ENCODE peak calls at places on chromosomes 7 and 10, in four cellular contexts. U, A, S and V are unnamed samples.

GRCh38 chr10:69742928-69743602 is 58.6 kb upstream of the COL13A1 start:
- DNase-seq in A (peak), U (no peak), S (no peak), V (no peak)

GRCh38 chr10:114584419-114584818 is 73.7 kb downstream of the ABLIM1 start:
- DNase-seq in S (no peak), U (no peak), A (no peak), V (no peak)

GRCh38 chr10:95170790-95171189 is 23.2 kb upstream of the ACSM6 start:
- DNase-seq in U (no peak), A (no peak), S (peak), V (no peak)

GRCh38 chr7:72760602-72761001 is 67.4 kb downstream of the TYW1B start:
- DNase-seq in S (no peak), U (no peak), A (no peak), V (no peak)

GRCh38 chr10:124174673-124175645 is 81.6 kb upstream of the CHST15 start:
- DNase-seq in A (no peak), S (no peak), U (no peak), V (no peak)

GRCh38 chr7:150384406-150385239 is 5.5 kb downstream of the ZNF775 start:
- DNase-seq in S (peak), U (no peak), A (no peak), V (no peak)

GRCh38 chr7:98249106-98249505 is 2.9 kb downstream of the TECPR1 start:
- DNase-seq in U (no peak), A (no peak), S (no peak), V (no peak)

GRCh38 chr7:13989138-13989943 is at the start of gene ETV1:
- DNase-seq in S (peak), U (peak), A (peak), V (peak)

GRCh38 chr7:100476108-100476780 is 2.8 kb downstream of the TSC22D4 start:
- DNase-seq in S (no peak), A (no peak), U (no peak), V (no peak)

GRCh38 chr7:19675816-19676215 is 33.0 kb downstream of the POLR1F start:
- DNase-seq in S (no peak), A (no peak), U (no peak), V (no peak)

GRCh38 chr10:24415455-24416169 is 206.7 kb downstream of the KIAA1217 start:
- DNase-seq in S (peak), A (peak), U (peak), V (peak)

GRCh38 chr7:21542891-21543527 is at the start of gene DNAH11:
- DNase-seq in A (peak), S (peak), U (peak), V (peak)

GRCh38 chr10:99941942-99942835 is 67.6 kb downstream of the DNMBP start:
- DNase-seq in S (no peak), A (no peak), U (no peak), V (no peak)

GRCh38 chr10:119680050-119680449 is 28.9 kb downstream of the BAG3 start:
- DNase-seq in U (peak), S (no peak), A (no peak), V (no peak)

GRCh38 chr7:73974101-73974947 is 53.6 kb upstream of the ELN start:
- DNase-seq in U (no peak), A (peak), S (no peak), V (no peak)

GRCh38 chr7:6142871-6143380 is 111.8 kb downstream of the ANKRD61 start:
- DNase-seq in A (no peak), S (no peak), U (no peak), V (no peak)

DNA sequence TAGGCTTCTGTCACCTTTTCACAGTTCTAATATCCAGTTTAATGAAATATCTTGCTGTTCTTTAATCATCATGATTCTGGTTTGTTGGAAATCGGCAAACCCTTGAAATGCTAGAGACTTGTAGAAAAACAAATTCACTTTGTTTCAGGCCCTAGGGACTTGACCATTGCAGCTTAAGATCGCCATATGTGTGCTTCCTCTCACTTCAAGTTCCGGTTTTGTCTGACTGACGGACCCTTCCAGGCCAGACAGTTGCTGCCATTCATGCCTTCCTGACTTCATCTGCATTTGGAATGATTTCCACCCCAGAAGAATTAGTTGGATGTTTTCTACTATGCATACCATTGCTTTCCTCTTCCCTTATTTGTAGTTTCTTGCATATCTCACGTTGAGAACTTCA is 125.6 kb downstream of the CELF2 start:
- DNase-seq in S (no peak), A (no peak), U (no peak), V (no peak)
- H3K27ac ChIP-seq in S (no peak), A (no peak), U (no peak), V (no peak)

DNA sequence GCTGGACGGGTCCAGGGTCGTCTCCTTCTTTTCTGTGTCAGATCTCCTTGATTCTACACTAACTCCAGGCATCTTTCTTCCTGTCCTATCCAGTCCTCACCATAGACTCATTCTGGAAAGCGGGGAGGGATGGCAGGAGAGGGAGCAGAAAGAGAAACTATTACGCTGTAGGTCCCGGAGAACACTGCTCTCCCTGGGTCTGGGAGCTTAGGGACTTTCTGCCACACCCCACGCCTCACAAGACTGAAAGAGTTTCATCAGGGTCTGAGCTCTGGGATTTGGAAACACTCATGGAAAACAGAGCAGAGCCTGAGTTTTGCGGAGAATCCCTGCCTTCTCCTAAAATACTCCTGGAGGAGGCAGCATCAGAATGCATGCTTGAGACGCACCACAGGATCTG is 38.0 kb downstream of the ASB13 start:
- DNase-seq in A (no peak), U (no peak), S (no peak), V (no peak)
- H3K27ac ChIP-seq in A (peak), U (no peak), S (no peak), V (no peak)

GRCh38 chr10:77592946-77593636 is 44.5 kb downstream of the KCNMA1 start:
- DNase-seq in A (no peak), S (no peak), U (peak), V (no peak)
- H3K27ac ChIP-seq in A (no peak), S (no peak), U (peak), V (no peak)

GRCh38 chr7:101942603-101943210 is 125.3 kb downstream of the CUX1 start:
- DNase-seq in A (no peak), U (peak), S (no peak), V (no peak)
- H3K27ac ChIP-seq in A (no peak), U (peak), S (no peak), V (no peak)

GRCh38 chr10:338176-339037 is 203.2 kb downstream of the ZMYND11 start:
- DNase-seq in U (peak), A (no peak), S (peak), V (no peak)
- H3K27ac ChIP-seq in U (no peak), A (no peak), S (no peak), V (no peak)

GRCh38 chr10:132392184-132392800 is 4.7 kb upstream of the PWWP2B start:
- DNase-seq in A (peak), U (no peak), S (no peak), V (no peak)
- H3K27ac ChIP-seq in A (no peak), U (no peak), S (no peak), V (peak)

DNA sequence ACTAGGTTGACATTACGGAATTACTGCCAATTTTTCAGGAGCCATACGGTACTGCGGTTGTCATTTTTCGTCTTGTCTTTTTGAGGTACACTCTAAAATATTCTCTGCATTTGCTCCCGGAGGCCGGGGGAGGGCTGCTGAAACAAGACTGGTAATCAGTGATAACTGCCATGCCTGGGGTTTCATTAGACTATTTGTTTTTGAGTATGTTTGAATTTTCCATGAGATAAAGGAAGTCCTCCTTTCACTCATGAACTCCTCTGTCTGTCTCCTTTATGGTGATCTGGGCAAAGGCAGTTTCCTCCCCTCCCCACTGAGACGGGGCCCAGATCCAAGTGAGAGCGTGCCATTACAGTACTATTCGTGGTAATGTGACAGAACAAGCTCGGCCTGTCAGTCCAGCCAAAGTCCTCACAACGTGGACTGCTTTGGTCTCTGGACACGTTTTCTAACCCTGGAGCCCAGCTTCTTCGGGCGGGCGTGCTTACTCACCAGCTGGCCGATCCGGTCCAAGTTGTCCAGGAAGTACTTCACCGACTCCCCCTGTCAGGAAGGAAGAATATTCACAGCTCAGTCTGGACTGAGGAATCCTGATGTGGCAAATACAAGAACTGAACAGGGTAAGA is 45.1 kb downstream of the AMZ1 start:
- DNase-seq in S (peak), A (no peak), U (peak), V (no peak)
- H3K27ac ChIP-seq in S (no peak), A (no peak), U (peak), V (peak)

DNA sequence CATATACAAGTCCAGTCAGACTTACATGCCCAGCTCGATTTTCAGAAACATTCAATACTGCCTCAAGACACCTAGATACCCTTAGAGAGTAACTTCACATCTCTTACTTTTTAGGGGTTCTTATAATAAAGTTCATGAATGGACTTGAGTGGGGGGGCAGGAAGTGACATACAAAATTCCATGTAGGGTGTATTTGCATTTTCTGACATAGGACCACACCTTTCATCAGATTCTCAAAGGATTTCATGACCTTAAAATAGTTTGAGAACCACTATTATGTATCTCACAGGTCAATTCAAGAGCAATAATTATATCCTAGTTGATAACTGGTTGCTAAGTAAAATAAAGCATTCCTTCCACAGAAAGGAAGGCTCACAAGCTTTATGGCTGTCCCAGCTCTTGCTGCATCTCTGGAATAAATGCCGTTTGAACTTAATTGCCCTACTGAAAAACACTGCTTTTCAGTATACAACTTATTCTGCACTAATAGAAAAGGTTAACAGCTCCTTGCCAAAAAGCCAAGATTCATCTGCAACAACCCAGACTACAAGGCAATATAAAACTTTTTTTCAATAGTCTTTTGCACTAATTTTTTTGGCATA is 2.3 kb downstream of the P4HA1 start:
- DNase-seq in A (no peak), S (no peak), U (no peak), V (no peak)
- H3K27ac ChIP-seq in A (no peak), S (no peak), U (peak), V (no peak)